ENCODE peak calls at places on chromosomes 3 and 15, in eight cellular contexts. I is IMR-90, M is testis, Q is right lobe of liver, X is cardiac fibroblast, P is neuronal stem cell, A is fibroblast of lung, W is fibroblast of mammary gland. U is an unnamed sample.

GRCh38 chr3:28973621-28974020 is 307.2 kb upstream of the RBMS3 start:
- DNase-seq in Q (no peak), X (peak), M (no peak), I (no peak), P (no peak), A (peak), W (no peak), U (no peak)

GRCh38 chr3:195546130-195546560 is 3.0 kb upstream of the PPP1R2 start:
- DNase-seq in X (peak), Q (no peak), I (peak), P (no peak), W (peak), A (peak), M (no peak), U (no peak)

GRCh38 chr3:99394831-99395733 is 243.3 kb upstream of the COL8A1 start:
- DNase-seq in M (no peak), P (no peak), X (peak), W (peak), Q (no peak), A (peak), I (peak), U (no peak)

GRCh38 chr3:32596926-32597369 is 26.3 kb upstream of the DYNC1LI1 start:
- DNase-seq in A (peak), I (peak), W (no peak), P (no peak), X (peak), Q (no peak), M (no peak), U (no peak)

GRCh38 chr3:133294253-133294652 is 105.6 kb upstream of the BFSP2 start:
- DNase-seq in I (peak), M (no peak), P (no peak), A (peak), X (no peak), W (peak), Q (no peak), U (no peak)

GRCh38 chr15:35933531-35933930 is 387.6 kb upstream of the DPH6 start:
- DNase-seq in X (no peak), I (no peak), P (no peak), Q (no peak), M (no peak), W (no peak), A (no peak), U (no peak)

GRCh38 chr3:195583831-195584542 is at the start of gene APOD:
- DNase-seq in I (peak), Q (no peak), A (peak), M (peak), P (no peak), X (peak), W (peak), U (no peak)

GRCh38 chr3:176505878-176506621 is 691.2 kb downstream of the TBL1XR1 start:
- DNase-seq in M (no peak), P (no peak), A (no peak), X (no peak), I (no peak), Q (no peak), W (no peak), U (peak)

GRCh38 chr3:567488-568173 is 371.1 kb downstream of the CHL1 start:
- DNase-seq in P (no peak), M (no peak), X (no peak), A (no peak), W (no peak), I (no peak), Q (no peak), U (no peak)

GRCh38 chr15:62953496-62953895 is 89.1 kb upstream of the TPM1 start:
- DNase-seq in I (no peak), A (no peak), P (no peak), M (no peak), X (no peak), W (no peak), Q (no peak), U (peak)

GRCh38 chr15:32878849-32879795 is 161.3 kb downstream of the GREM1 start:
- DNase-seq in X (no peak), P (no peak), M (no peak), I (no peak), Q (no peak), A (no peak), W (no peak), U (no peak)

GRCh38 chr3:141076821-141077571 is 25.8 kb downstream of the SPSB4 start:
- DNase-seq in M (peak), Q (no peak), A (peak), X (peak), I (peak), W (peak), P (no peak), U (peak)

GRCh38 chr3:50665603-50666115 is 9.1 kb upstream of the DOCK3 start:
- DNase-seq in M (no peak), P (no peak), W (no peak), A (no peak), I (no peak), X (no peak), Q (no peak), U (no peak)

GRCh38 chr3:120448707-120449650 is 1.8 kb downstream of the FSTL1 start:
- DNase-seq in X (peak), W (peak), Q (no peak), A (peak), I (peak), P (no peak), M (no peak), U (no peak)

GRCh38 chr3:143150979-143151726 is 31.6 kb downstream of the CHST2 start:
- DNase-seq in Q (no peak), I (no peak), A (no peak), X (peak), W (peak), P (no peak), M (no peak), U (no peak)

GRCh38 chr15:48427960-48428547 is 96.8 kb downstream of the DUT start:
- DNase-seq in X (peak), I (peak), P (no peak), W (peak), Q (no peak), A (peak), M (no peak), U (no peak)

GRCh38 chr15:75732206-75732808 is 19.7 kb upstream of the CSPG4 start:
- DNase-seq in P (no peak), Q (peak), I (no peak), W (no peak), A (no peak), M (no peak), X (no peak), U (peak)

GRCh38 chr3:149174901-149175300 is 45.5 kb downstream of the HPS3 start:
- DNase-seq in X (no peak), W (no peak), Q (no peak), P (no peak), M (no peak), I (no peak), A (peak), U (no peak)

GRCh38 chr15:63250312-63250965 is 27.0 kb upstream of the APH1B start:
- DNase-seq in P (no peak), X (peak), A (peak), M (no peak), W (peak), Q (no peak), I (peak), U (no peak)

GRCh38 chr3:48086736-48087470 is 70.7 kb upstream of the MAP4 start:
- DNase-seq in M (no peak), A (peak), I (peak), W (peak), X (peak), P (no peak), Q (no peak), U (no peak)

GRCh38 chr3:192444096-192444790 is 283.1 kb downstream of the FGF12 start:
- DNase-seq in Q (peak), W (peak), I (peak), A (peak), P (peak), X (peak), M (peak), U (peak)

GRCh38 chr3:9782777-9783176 is 9.5 kb downstream of the TADA3 start:
- DNase-seq in Q (no peak), A (no peak), I (no peak), W (no peak), X (no peak), P (no peak), M (no peak), U (no peak)

GRCh38 chr3:94063497-94064119 is 747 bp downstream of the NSUN3 start:
- DNase-seq in X (no peak), M (no peak), P (no peak), A (peak), W (peak), Q (no peak), I (peak), U (peak)

GRCh38 chr15:87573534-87573933 is 683.0 kb downstream of the NTRK3 start:
- DNase-seq in X (no peak), I (no peak), M (no peak), W (no peak), P (no peak), Q (no peak), A (peak), U (no peak)

GRCh38 chr15:87567399-87567798 is 689.1 kb downstream of the NTRK3 start:
- DNase-seq in X (no peak), A (no peak), I (no peak), M (no peak), W (no peak), Q (no peak), P (no peak), U (no peak)

GRCh38 chr15:87572381-87572780 is 684.2 kb downstream of the NTRK3 start:
- DNase-seq in A (peak), X (no peak), W (no peak), I (no peak), M (no peak), Q (no peak), P (no peak), U (no peak)

GRCh38 chr15:87566236-87566635 is 690.3 kb downstream of the NTRK3 start:
- DNase-seq in P (no peak), A (no peak), X (no peak), M (no peak), I (no peak), Q (no peak), W (no peak), U (no peak)

GRCh38 chr15:87570186-87570585 is 686.4 kb downstream of the NTRK3 start:
- DNase-seq in P (no peak), X (peak), M (no peak), W (no peak), I (no peak), A (peak), Q (no peak), U (no peak)
- H3K4me3 ChIP-seq in P (no peak), X (no peak), M (no peak), W (no peak), I (no peak), A (no peak), Q (no peak), U (no peak)

GRCh38 chr3:12756635-12757034 is 2.4 kb downstream of the TMEM40 start:
- DNase-seq in W (no peak), Q (no peak), P (no peak), X (no peak), A (no peak), M (no peak), I (no peak), U (no peak)

GRCh38 chr3:12759097-12759679 is at the start of gene TMEM40:
- DNase-seq in W (no peak), X (no peak), Q (no peak), I (no peak), P (no peak), M (no peak), A (no peak), U (no peak)

GRCh38 chr3:12756185-12756584 is 2.9 kb downstream of the TMEM40 start:
- DNase-seq in A (no peak), Q (no peak), W (no peak), I (no peak), M (no peak), X (no peak), P (no peak), U (no peak)

GRCh38 chr3:12758025-12758830 is 831 bp downstream of the TMEM40 start:
- DNase-seq in M (peak), X (peak), W (peak), A (peak), P (no peak), Q (no peak), I (peak), U (no peak)

DNA sequence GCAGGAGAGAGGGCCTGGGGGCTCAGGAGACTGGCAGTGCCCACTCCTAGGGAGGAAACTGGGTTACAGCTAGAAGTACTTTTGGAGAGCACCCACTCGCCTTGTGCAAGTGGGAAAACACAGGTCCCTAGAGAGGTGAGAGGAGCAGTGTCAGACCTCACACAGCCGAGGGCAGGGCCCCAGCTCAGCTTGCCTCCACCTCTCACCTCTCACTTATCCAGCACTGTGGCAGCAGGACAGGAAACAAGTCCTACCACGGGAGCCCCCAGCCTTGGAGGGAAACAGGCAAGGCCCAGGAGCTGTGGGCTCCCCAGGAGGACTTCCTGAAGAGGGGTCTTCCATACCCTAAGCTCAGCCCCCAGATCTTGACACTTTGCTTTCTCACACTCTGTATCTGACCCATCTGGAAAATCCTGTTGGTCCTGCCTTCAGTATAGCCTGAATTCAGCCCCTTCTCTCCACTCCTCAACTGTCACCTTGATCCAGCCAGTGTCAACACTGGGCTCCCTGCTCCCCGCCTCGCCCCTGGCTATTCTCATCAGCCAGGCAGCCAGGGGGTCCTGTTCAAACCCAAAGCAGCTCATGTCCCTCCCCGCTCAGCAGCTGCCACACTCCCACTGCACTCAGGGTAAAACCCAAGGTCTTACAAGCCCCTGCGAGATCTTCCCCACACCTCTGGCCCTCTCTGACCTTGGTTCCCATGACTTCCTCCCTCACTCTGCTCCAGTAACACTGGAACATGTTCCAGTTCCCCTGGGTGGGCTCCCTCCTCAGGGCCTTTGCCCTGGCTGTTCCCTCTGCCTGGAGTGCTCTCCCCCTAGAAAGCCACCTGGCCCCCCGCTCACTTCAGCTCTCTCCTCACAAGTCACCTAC is 870 bp upstream of the TMEM40 start:
- DNase-seq in P (no peak), I (no peak), A (no peak), Q (no peak), M (no peak), X (no peak), W (no peak), U (no peak)
- H3K4me3 ChIP-seq in P (no peak), I (no peak), A (no peak), Q (no peak), M (no peak), X (no peak), W (no peak), U (no peak)

GRCh38 chr3:144868506-144868905 is 896.9 kb downstream of the DIPK2A start:
- DNase-seq in X (peak), I (no peak), M (no peak), W (peak), P (no peak), A (no peak), Q (no peak), U (no peak)

GRCh38 chr3:144864646-144865045 is 893.0 kb downstream of the DIPK2A start:
- DNase-seq in W (no peak), X (no peak), A (no peak), Q (no peak), M (no peak), P (no peak), I (no peak), U (no peak)

GRCh38 chr3:144866504-144866903 is 894.9 kb downstream of the DIPK2A start:
- DNase-seq in P (no peak), I (no peak), Q (no peak), W (peak), A (no peak), M (no peak), X (peak), U (no peak)

GRCh38 chr3:144865886-144866285 is 894.3 kb downstream of the DIPK2A start:
- DNase-seq in A (no peak), I (no peak), Q (no peak), M (no peak), X (no peak), W (no peak), P (no peak), U (no peak)
- H3K4me3 ChIP-seq in A (no peak), I (no peak), Q (no peak), M (no peak), X (no peak), W (no peak), P (no peak), U (no peak)

DNA sequence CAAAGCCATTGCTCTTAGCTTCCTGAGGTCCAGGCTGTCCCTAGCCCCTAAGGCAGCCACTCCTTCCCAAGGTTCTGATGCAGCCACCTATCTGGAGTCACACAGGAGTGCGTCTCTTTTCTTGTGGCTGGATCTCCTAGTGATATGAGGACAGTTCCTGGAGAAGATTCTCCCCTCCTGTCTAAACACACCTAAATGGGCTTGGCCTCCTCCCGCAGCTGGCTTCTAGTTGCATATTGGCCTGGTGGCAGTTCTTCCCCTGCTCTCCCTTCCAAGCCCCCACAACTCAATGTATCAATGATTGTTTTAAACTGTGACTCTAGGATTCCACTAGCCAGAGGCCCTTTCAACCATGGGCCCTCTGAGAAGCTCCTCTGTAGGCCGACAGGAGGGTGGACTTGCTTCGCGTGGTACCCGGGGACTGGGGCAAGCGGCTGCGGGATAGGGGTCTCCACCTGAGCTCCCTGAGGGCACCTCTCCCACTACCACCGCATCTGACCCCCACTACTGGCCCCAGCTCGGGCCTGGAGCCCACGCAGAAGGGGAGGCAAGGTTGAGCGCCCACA is 1.4 kb downstream of the ITGA11 start:
- DNase-seq in I (no peak), A (no peak), Q (no peak), P (no peak), X (no peak), M (no peak), W (no peak), U (peak)
- H3K4me3 ChIP-seq in I (peak), A (peak), Q (no peak), P (no peak), X (peak), M (peak), W (peak), U (no peak)

DNA sequence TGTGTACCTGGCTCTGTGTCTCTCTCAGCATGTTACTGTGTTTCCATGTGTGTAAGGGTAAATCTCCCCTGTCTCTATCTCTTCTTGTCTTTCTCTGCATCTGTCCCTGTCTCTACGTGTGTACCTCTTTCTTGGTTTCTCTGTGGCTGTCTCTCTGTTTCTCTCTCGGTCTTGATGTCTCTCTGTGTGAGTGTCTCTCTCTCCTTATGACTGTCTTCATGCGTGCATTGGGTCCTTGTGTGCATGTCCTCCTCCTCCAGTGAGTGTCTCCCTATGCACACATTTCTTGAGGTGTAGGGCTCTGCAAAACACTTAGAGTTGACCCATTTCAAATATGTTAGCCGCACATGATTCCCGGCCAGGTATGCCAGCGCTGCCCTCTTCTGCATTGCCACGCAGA is 903.3 kb upstream of the CFAP20DC start:
- DNase-seq in P (no peak), Q (no peak), W (no peak), A (no peak), M (no peak), X (no peak), I (no peak), U (no peak)
- H3K4me3 ChIP-seq in P (no peak), Q (no peak), W (no peak), A (no peak), M (no peak), X (no peak), I (no peak), U (no peak)